ENCODE peak calls at places on chromosomes 11 and 22, in six cellular contexts. V is K562, E is HCT116, N is GM23338, I is HepG2, W is Panc1. F is an unnamed sample.

GRCh38 chr11:65279713-65280459 is 18.1 kb downstream of the POLA2 start:
- ATAC-seq in V (no peak), E (peak; percentile 88), N (no peak), I (no peak), W (peak; percentile 82), F (peak; percentile 17)

GRCh38 chr11:58465690-58466089 is 23.7 kb upstream of the OR5B12 start:
- ATAC-seq in V (no peak), E (no peak), N (no peak), I (no peak), W (no peak), F (no peak)

GRCh38 chr22:30408388-30409101 is 11.7 kb downstream of the SEC14L2 start:
- ATAC-seq in V (peak; percentile 82), E (peak; percentile 87), N (no peak), I (no peak), W (peak; percentile 73), F (peak; percentile 48)

GRCh38 chr11:107583629-107584195 is 7.2 kb upstream of the ELMOD1 start:
- ATAC-seq in V (no peak), E (no peak), N (no peak), I (no peak), W (peak; percentile 60), F (no peak)

GRCh38 chr11:46982797-46983452 is 46.4 kb downstream of the CSTPP1 start:
- ATAC-seq in V (no peak), E (no peak), N (no peak), I (no peak), W (no peak), F (no peak)

GRCh38 chr11:86476109-86476861 is 101.6 kb downstream of the CCDC81 start:
- ATAC-seq in V (no peak), E (no peak), N (no peak), I (peak; percentile 98), W (peak; percentile 26), F (no peak)

GRCh38 chr11:96037267-96037990 is 113.5 kb upstream of the MTMR2 start:
- ATAC-seq in V (no peak), E (no peak), N (peak; percentile 51), I (no peak), W (peak; percentile 80), F (no peak)

GRCh38 chr11:97745515-97746050 is 1275.2 kb upstream of the CNTN5 start:
- ATAC-seq in V (no peak), E (no peak), N (no peak), I (no peak), W (no peak), F (no peak)

GRCh38 chr11:57100638-57101312 is 81.0 kb upstream of the LRRC55 start:
- ATAC-seq in V (no peak), E (no peak), N (no peak), I (no peak), W (no peak), F (no peak)

GRCh38 chr11:89381094-89381493 is 110.1 kb downstream of the NOX4 start:
- ATAC-seq in V (no peak), E (no peak), N (no peak), I (no peak), W (no peak), F (peak; percentile 83)

GRCh38 chr22:20009582-20010306 is 6.9 kb downstream of the ARVCF start:
- ATAC-seq in V (peak; percentile 38), E (no peak), N (no peak), I (no peak), W (no peak), F (no peak)

GRCh38 chr22:19962909-19963806 is 21.5 kb upstream of the TXNRD2 start:
- ATAC-seq in V (no peak), E (peak; percentile 83), N (peak; percentile 48), I (peak; percentile 79), W (peak; percentile 30), F (no peak)

GRCh38 chr11:11808992-11809583 is 32.7 kb upstream of the USP47 start:
- ATAC-seq in V (no peak), E (no peak), N (no peak), I (no peak), W (no peak), F (no peak)

GRCh38 chr22:24564376-24565058 is 8.7 kb downstream of the SNRPD3 start:
- ATAC-seq in V (no peak), E (no peak), N (no peak), I (peak; percentile 92), W (peak; percentile 53), F (peak; percentile 87)

GRCh38 chr22:33030923-33031525 is 27.2 kb downstream of the SYN3 start:
- ATAC-seq in V (no peak), E (no peak), N (no peak), I (no peak), W (no peak), F (no peak)

GRCh38 chr22:30778261-30778660 is 83.6 kb downstream of the OSBP2 start:
- ATAC-seq in V (no peak), E (no peak), N (no peak), I (no peak), W (no peak), F (no peak)

GRCh38 chr11:79062814-79063762 is 377.7 kb downstream of the TENM4 start:
- ATAC-seq in V (peak; percentile 67), E (peak; percentile 83), N (peak; percentile 73), I (peak; percentile 88), W (peak; percentile 70), F (no peak)

GRCh38 chr11:67160872-67161783 is 42.1 kb downstream of the KDM2A start:
- ATAC-seq in V (peak; percentile 68), E (peak; percentile 66), N (peak; percentile 54), I (peak; percentile 40), W (no peak), F (no peak)

GRCh38 chr11:106961518-106961917 is 56.8 kb downstream of the GUCY1A2 start:
- ATAC-seq in V (no peak), E (no peak), N (no peak), I (no peak), W (no peak), F (no peak)

DNA sequence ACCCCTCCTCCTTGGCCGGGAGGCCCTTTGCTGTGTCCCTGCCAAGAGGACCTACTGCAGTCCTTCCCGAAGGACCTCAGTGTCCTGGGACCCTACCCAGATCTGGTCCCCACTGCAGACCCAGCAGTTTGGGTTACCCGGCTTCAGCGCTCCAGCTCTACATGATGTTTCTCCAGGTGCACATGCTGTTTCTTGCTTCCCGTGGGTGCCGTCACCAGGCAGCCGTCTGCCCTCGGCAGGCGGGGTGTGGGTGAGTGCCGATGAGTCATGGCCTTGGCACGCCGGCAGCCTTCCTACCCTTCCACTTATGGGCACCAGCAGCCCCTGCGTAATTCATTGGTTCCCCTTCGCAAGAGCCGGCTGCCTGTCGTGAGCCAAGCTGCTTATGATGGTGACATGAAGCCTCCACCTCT is 101.8 kb downstream of the BCR start:
- ATAC-seq in V (no peak), E (peak; percentile 85), N (no peak), I (no peak), W (peak; percentile 49), F (peak; percentile 85)
- TF ChIP-seq POLR2AphosphoS5 in V (no peak), E (no peak), N (no peak), I (no peak), W (no peak), F (peak; percentile 88)

DNA sequence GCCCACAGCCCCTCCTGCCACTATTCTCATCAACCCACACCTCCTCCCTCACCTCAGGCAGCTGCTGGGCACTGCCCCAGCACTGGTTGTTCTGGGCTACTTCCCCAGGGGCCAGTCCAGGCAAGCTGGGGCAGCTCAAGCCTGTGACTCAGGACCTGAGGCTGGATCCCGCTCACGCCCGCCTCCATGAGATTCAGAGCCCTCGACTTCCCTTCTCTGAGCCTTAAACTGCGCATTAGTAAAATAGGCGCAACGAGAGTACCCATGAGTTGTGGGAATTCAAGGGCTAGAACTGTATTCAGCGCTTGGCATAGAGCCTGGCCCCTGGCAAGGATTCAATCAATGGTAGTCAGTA is 833 bp upstream of the CD82 start:
- ATAC-seq in V (peak; percentile 3), E (peak; percentile 16), N (peak; percentile 8), I (peak; percentile 6), W (peak; percentile 23), F (peak; percentile 76)
- H3K4me1 ChIP-seq in V (peaks cover 41% of the 10 kb centered on the region), E (peaks cover 21% of the 10 kb centered on the region), N (peaks cover 28% of the 10 kb centered on the region), I (peaks cover 8% of the 10 kb centered on the region), W (peaks cover 16% of the 10 kb centered on the region), F (peaks cover 32% of the 10 kb centered on the region)

DNA sequence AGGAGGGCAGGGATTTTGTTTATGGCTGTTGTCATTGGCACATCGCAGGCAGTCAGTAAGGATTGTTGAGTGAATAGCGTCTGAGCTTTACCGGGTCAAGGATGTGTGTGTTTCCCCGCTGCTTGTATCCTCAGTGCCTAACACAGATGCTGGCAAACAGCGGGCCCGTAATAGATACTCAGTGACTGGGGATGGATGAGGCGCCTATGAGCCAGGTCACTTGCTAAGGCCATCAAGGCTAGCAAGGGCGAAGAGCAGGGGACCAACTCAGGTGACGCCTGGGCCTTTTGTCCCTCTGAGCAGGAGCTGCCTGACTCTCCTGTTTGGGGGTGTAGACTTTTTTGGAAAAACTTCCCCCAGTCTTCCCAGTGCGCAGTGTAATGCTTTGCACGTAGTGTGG is 118.1 kb downstream of the HIPK3 start:
- ATAC-seq in V (no peak), E (no peak), N (no peak), I (no peak), W (no peak), F (no peak)
- H3K4me3 ChIP-seq in V (no peak overlapping the region), E (no peak overlapping the region), N (peak overlapping the region; percentile 61), I (peak overlapping the region; percentile 47), W (peak overlapping the region; percentile 69), F (peak overlapping the region; percentile 58)

GRCh38 chr22:35266277-35266676 is 9.0 kb downstream of the HMGXB4 start:
- ATAC-seq in V (no peak), E (no peak), N (no peak), I (no peak), W (no peak), F (no peak)
- TF ChIP-seq POLR2AphosphoS5 in V (no peak), E (no peak), N (no peak), I (no peak), W (no peak), F (no peak)

GRCh38 chr22:35178446-35178845 is 78.8 kb upstream of the HMGXB4 start:
- ATAC-seq in V (no peak), E (no peak), N (no peak), I (no peak), W (no peak), F (no peak)
- H3K4me1 ChIP-seq in V (no peaks in the 10 kb centered on the region), E (no peaks in the 10 kb centered on the region), N (no peaks in the 10 kb centered on the region), I (no peaks in the 10 kb centered on the region), W (no peaks in the 10 kb centered on the region), F (no peaks in the 10 kb centered on the region)